ENCODE peak calls at places on chromosomes 16 and 17, in nine cellular contexts. T, J, I, F, Y, M, U, E and D are unnamed samples.

GRCh38 chr16:14193316-14193871 is 122.3 kb downstream of the MRTFB start:
- DNase-seq in J (peak), E (no peak), U (peak), Y (peak), F (no peak), T (no peak), M (no peak), I (no peak), D (no peak)

GRCh38 chr17:34303606-34304005 is 15.6 kb upstream of the CCL8 start:
- DNase-seq in U (no peak), E (no peak), F (no peak), Y (no peak), M (no peak), T (no peak), J (no peak), I (no peak), D (no peak)

GRCh38 chr16:5025171-5025632 is 8.5 kb downstream of the NAGPA start:
- DNase-seq in J (no peak), T (no peak), F (no peak), Y (no peak), I (peak), U (peak), E (peak), M (no peak), D (no peak)

GRCh38 chr17:47806026-47806912 is 15.3 kb downstream of the OSBPL7 start:
- DNase-seq in Y (no peak), M (no peak), U (no peak), E (no peak), T (no peak), F (no peak), J (no peak), I (no peak), D (no peak)

GRCh38 chr17:45873728-45874127 is 20.6 kb upstream of the MAPT start:
- DNase-seq in E (no peak), J (peak), Y (no peak), F (no peak), U (peak), I (peak), M (no peak), T (no peak), D (no peak)

GRCh38 chr17:5034651-5035050 is 575 bp downstream of the SLC52A1 start:
- DNase-seq in M (no peak), Y (no peak), U (no peak), T (no peak), I (no peak), E (no peak), F (no peak), J (no peak), D (no peak)

GRCh38 chr17:2029911-2030778 is at the start of gene DPH1:
- DNase-seq in U (peak), M (no peak), I (peak), T (peak), E (peak), J (peak), F (no peak), Y (peak), D (no peak)

GRCh38 chr17:78313735-78314648 is 45.9 kb downstream of the SOCS3 start:
- DNase-seq in M (no peak), E (peak), F (no peak), U (peak), J (peak), T (peak), Y (peak), I (peak), D (no peak)

GRCh38 chr16:73058616-73059409 is 10.9 kb upstream of the ZFHX3 start:
- DNase-seq in U (peak), F (no peak), M (no peak), E (peak), I (peak), T (peak), J (no peak), Y (peak), D (no peak)

GRCh38 chr17:79224903-79225302 is 150.3 kb downstream of the ENGASE start:
- DNase-seq in U (no peak), F (no peak), I (no peak), J (no peak), M (no peak), T (no peak), Y (no peak), E (no peak), D (no peak)

GRCh38 chr17:48626470-48627241 is 498 bp upstream of the HOXB9 start:
- DNase-seq in U (no peak), E (no peak), J (peak), T (no peak), M (no peak), Y (no peak), F (no peak), I (no peak), D (no peak)

GRCh38 chr17:52681486-52681885 is 523.0 kb upstream of the CA10 start:
- DNase-seq in E (peak), T (no peak), I (no peak), U (no peak), J (no peak), Y (no peak), F (no peak), M (no peak), D (no peak)

GRCh38 chr17:51590071-51590470 is 329.7 kb downstream of the UTP18 start:
- DNase-seq in F (no peak), J (no peak), Y (no peak), T (no peak), I (peak), M (no peak), U (no peak), E (peak), D (no peak)

GRCh38 chr17:77098884-77099545 is 41.8 kb upstream of the SEC14L1 start:
- DNase-seq in J (peak), M (peak), I (no peak), F (no peak), T (peak), U (no peak), E (no peak), Y (no peak), D (no peak)

GRCh38 chr17:2911755-2912111 is 115.5 kb downstream of the RAP1GAP2 start:
- DNase-seq in T (no peak), M (no peak), I (no peak), J (no peak), Y (no peak), F (no peak), U (no peak), E (no peak), D (no peak)

GRCh38 chr16:46885960-46886763 is 2.0 kb downstream of the GPT2 start:
- DNase-seq in T (peak), F (no peak), M (no peak), Y (no peak), E (no peak), J (no peak), U (no peak), I (no peak), D (no peak)

GRCh38 chr17:47205419-47205963 is 3.7 kb upstream of the MYL4 start:
- DNase-seq in F (no peak), T (peak), Y (no peak), M (peak), U (peak), J (peak), I (no peak), E (peak), D (peak)

GRCh38 chr17:42005128-42005527 is 12.1 kb downstream of the DNAJC7 start:
- DNase-seq in U (no peak), Y (no peak), F (no peak), I (no peak), M (no peak), J (no peak), T (no peak), E (no peak), D (no peak)

GRCh38 chr17:58641937-58642336 is 49.9 kb downstream of the TEX14 start:
- DNase-seq in I (no peak), E (no peak), M (no peak), J (no peak), Y (no peak), U (no peak), F (no peak), T (no peak), D (no peak)

GRCh38 chr16:64089697-64090096 is 1032.2 kb downstream of the CDH11 start:
- DNase-seq in T (peak), Y (no peak), E (no peak), F (no peak), J (peak), I (peak), M (no peak), U (peak), D (no peak)

GRCh38 chr17:61574542-61575351 is 16.3 kb downstream of the NACA2 start:
- DNase-seq in F (no peak), U (peak), M (no peak), Y (no peak), I (peak), J (peak), E (peak), T (peak), D (no peak)

GRCh38 chr17:41777579-41778188 is 8.8 kb downstream of the JUP start:
- DNase-seq in E (no peak), T (peak), M (peak), Y (no peak), I (no peak), U (no peak), J (no peak), F (peak), D (no peak)

GRCh38 chr16:6722786-6723185 is 609.9 kb upstream of the RBFOX1 start:
- DNase-seq in M (no peak), U (no peak), F (no peak), E (no peak), J (no peak), I (no peak), Y (no peak), T (no peak), D (no peak)

GRCh38 chr16:31467151-31467550 is 4.8 kb upstream of the TGFB1I1 start:
- DNase-seq in F (no peak), T (no peak), Y (no peak), J (no peak), I (no peak), M (no peak), E (no peak), U (no peak), D (no peak)

GRCh38 chr17:75950850-75951554 is 10.2 kb upstream of the FBF1 start:
- DNase-seq in J (peak), U (no peak), F (no peak), I (no peak), T (no peak), E (no peak), M (no peak), Y (no peak), D (no peak)

GRCh38 chr17:39114744-39115534 is 36.5 kb downstream of the PLXDC1 start:
- DNase-seq in U (no peak), E (no peak), M (no peak), I (no peak), J (peak), Y (no peak), F (no peak), T (no peak), D (no peak)

GRCh38 chr16:31273676-31274075 is 13.9 kb downstream of the ITGAM start:
- DNase-seq in U (peak), J (no peak), M (no peak), E (no peak), T (peak), Y (no peak), I (no peak), F (no peak), D (no peak)

GRCh38 chr16:20812510-20812909 is 6.2 kb downstream of the REXO5 start:
- DNase-seq in M (no peak), I (no peak), E (no peak), U (no peak), F (no peak), Y (no peak), J (no peak), T (no peak), D (no peak)

GRCh38 chr17:31453896-31454295 is 62.4 kb downstream of the RAB11FIP4 start:
- DNase-seq in U (no peak), E (no peak), I (no peak), M (no peak), J (no peak), T (no peak), Y (no peak), F (no peak), D (no peak)

GRCh38 chr16:87233928-87234327 is 83.3 kb downstream of the C16orf95 start:
- DNase-seq in Y (no peak), F (no peak), I (no peak), M (no peak), E (no peak), J (no peak), U (peak), T (no peak), D (no peak)

GRCh38 chr16:88503374-88503770 is 50.3 kb downstream of the ZFPM1 start:
- DNase-seq in E (no peak), M (no peak), I (no peak), T (no peak), F (no peak), J (no peak), U (no peak), Y (no peak), D (no peak)

GRCh38 chr17:38599398-38599856 is 6.3 kb downstream of the SRCIN1 start:
- DNase-seq in T (no peak), E (no peak), Y (no peak), J (no peak), U (no peak), F (no peak), I (no peak), M (no peak), D (no peak)

GRCh38 chr16:63617047-63617989 is 1504.5 kb downstream of the CDH11 start:
- DNase-seq in Y (no peak), F (no peak), T (no peak), J (no peak), U (peak), I (peak), E (no peak), M (no peak), D (no peak)

GRCh38 chr17:79741751-79742588 is 11.2 kb downstream of the ENPP7 start:
- DNase-seq in J (peak), T (no peak), U (peak), I (peak), Y (peak), M (no peak), E (peak), F (no peak), D (no peak)

GRCh38 chr17:68515238-68515637 is 3.0 kb downstream of the PRKAR1A start:
- DNase-seq in I (no peak), Y (no peak), J (no peak), M (no peak), F (no peak), E (no peak), U (no peak), T (no peak), D (no peak)

GRCh38 chr17:80364091-80364691 is 50.8 kb upstream of the ENDOV start:
- DNase-seq in E (no peak), J (peak), I (peak), M (no peak), Y (no peak), U (no peak), F (no peak), T (peak), D (no peak)

GRCh38 chr16:86549893-86550190 is 5.2 kb downstream of the MTHFSD start:
- DNase-seq in U (no peak), T (no peak), M (no peak), Y (no peak), F (no peak), J (no peak), E (no peak), I (no peak), D (no peak)

GRCh38 chr17:27873746-27874145 is 19.4 kb downstream of the LYRM9 start:
- DNase-seq in J (no peak), T (peak), E (no peak), F (no peak), M (no peak), I (no peak), Y (no peak), U (no peak), D (no peak)